ENCODE peak calls at places on chromosomes 11 and 22, in nine cellular contexts. D is HCT116; T is neuronal stem cell; R is CD8-positive, alpha-beta T cell; Y is A549; M is cardiac muscle cell; X is heart left ventricle; W is CD4-positive, alpha-beta T cell; K is breast epithelium. B is an unnamed sample.
A peak's percentile ranks its signal among the peaks of the same experiment; 100 is the strongest.

GRCh38 chr11:60725592-60725991 is 1.1 kb downstream of the MS4A18 start:
- DNase-seq in R (no peak), Y (no peak), K (no peak), X (no peak), W (no peak), M (no peak), D (no peak), T (no peak), B (no peak)

GRCh38 chr11:17413414-17414316 is 25.2 kb upstream of the KCNJ11 start:
- DNase-seq in Y (no peak), K (peak; percentile 88), W (no peak), D (no peak), X (no peak), M (no peak), R (no peak), T (no peak), B (no peak)

GRCh38 chr11:61730222-61730994 is 22.0 kb upstream of the MYRF start:
- DNase-seq in K (no peak), D (peak; percentile 87), M (no peak), W (no peak), X (no peak), T (no peak), R (no peak), Y (peak; percentile 65), B (no peak)

GRCh38 chr11:42709216-42709615 is 602.6 kb upstream of the API5 start:
- DNase-seq in Y (no peak), D (no peak), K (no peak), R (no peak), W (no peak), M (no peak), X (no peak), T (no peak), B (no peak)

GRCh38 chr11:73257342-73258103 is 14.6 kb upstream of the P2RY6 start:
- DNase-seq in W (no peak), X (no peak), R (no peak), D (peak; percentile 27), Y (no peak), T (no peak), K (peak; percentile 51), M (peak; percentile 90), B (no peak)

GRCh38 chr11:48081151-48082010 is 101.0 kb downstream of the PTPRJ start:
- DNase-seq in T (no peak), D (no peak), R (no peak), M (peak; percentile 81), K (no peak), Y (no peak), X (peak; percentile 83), W (no peak), B (no peak)

GRCh38 chr11:20962581-20962980 is 293.2 kb downstream of the NELL1 start:
- DNase-seq in Y (no peak), K (no peak), D (no peak), W (no peak), T (no peak), X (no peak), R (no peak), M (no peak), B (no peak)

GRCh38 chr22:29331213-29331612 is 15.7 kb upstream of the RASL10A start:
- DNase-seq in W (no peak), M (peak; percentile 25), Y (no peak), T (no peak), X (no peak), D (no peak), K (no peak), R (no peak), B (no peak)

GRCh38 chr11:26227311-26227710 is 104.6 kb upstream of the ANO3 start:
- DNase-seq in T (no peak), M (peak; percentile 86), D (no peak), W (no peak), X (no peak), R (no peak), Y (peak; percentile 2), K (no peak), B (no peak)

GRCh38 chr11:67545280-67545679 is 22.0 kb upstream of the CABP2 start:
- DNase-seq in M (peak; percentile 21), Y (no peak), W (no peak), X (peak; percentile 84), D (no peak), T (no peak), K (no peak), R (no peak), B (no peak)

GRCh38 chr11:94895971-94896370 is 77.4 kb downstream of the CWC15 start:
- DNase-seq in K (no peak), Y (no peak), W (no peak), X (no peak), M (peak; percentile 54), D (no peak), R (no peak), T (no peak), B (no peak)

GRCh38 chr22:46894081-46894671 is 131.7 kb downstream of the TBC1D22A start:
- DNase-seq in D (no peak), T (no peak), M (no peak), K (no peak), X (peak; percentile 56), R (no peak), W (no peak), Y (no peak), B (no peak)

GRCh38 chr22:46893281-46894020 is 131.0 kb downstream of the TBC1D22A start:
- DNase-seq in K (no peak), D (no peak), R (no peak), X (no peak), M (no peak), W (no peak), T (no peak), Y (no peak), B (no peak)

GRCh38 chr22:46896166-46896565 is 133.7 kb downstream of the TBC1D22A start:
- DNase-seq in T (no peak), R (no peak), Y (no peak), D (no peak), W (no peak), K (no peak), M (no peak), X (no peak), B (no peak)

GRCh38 chr22:46895753-46896152 is 133.3 kb downstream of the TBC1D22A start:
- DNase-seq in W (no peak), R (no peak), K (no peak), T (no peak), Y (no peak), M (no peak), X (no peak), D (no peak), B (no peak)

GRCh38 chr22:46894851-46895640 is 132.6 kb downstream of the TBC1D22A start:
- DNase-seq in X (no peak), D (no peak), K (no peak), W (no peak), R (no peak), Y (no peak), T (no peak), M (no peak), B (no peak)
- H3K27ac ChIP-seq in X (no peak overlapping the region), D (no peak overlapping the region), K (no peak overlapping the region), W (no peak overlapping the region), R (no peak overlapping the region), Y (no peak overlapping the region), T (no peak overlapping the region), M (no peak overlapping the region), B (no peak overlapping the region)

GRCh38 chr22:49192180-49192856 is 635.4 kb downstream of the BRD1 start:
- DNase-seq in Y (no peak), X (no peak), D (no peak), M (no peak), K (no peak), W (no peak), T (no peak), R (no peak), B (peak; percentile 18)
- H3K9me3 ChIP-seq in Y (peaks cover 3% of the 10 kb centered on the region), X (no peaks in the 10 kb centered on the region), D (peaks cover 6% of the 10 kb centered on the region), M (no peaks in the 10 kb centered on the region), K (no peaks in the 10 kb centered on the region), W (no peaks in the 10 kb centered on the region), T (no peaks in the 10 kb centered on the region), R (no peaks in the 10 kb centered on the region), B (no peaks in the 10 kb centered on the region)

DNA sequence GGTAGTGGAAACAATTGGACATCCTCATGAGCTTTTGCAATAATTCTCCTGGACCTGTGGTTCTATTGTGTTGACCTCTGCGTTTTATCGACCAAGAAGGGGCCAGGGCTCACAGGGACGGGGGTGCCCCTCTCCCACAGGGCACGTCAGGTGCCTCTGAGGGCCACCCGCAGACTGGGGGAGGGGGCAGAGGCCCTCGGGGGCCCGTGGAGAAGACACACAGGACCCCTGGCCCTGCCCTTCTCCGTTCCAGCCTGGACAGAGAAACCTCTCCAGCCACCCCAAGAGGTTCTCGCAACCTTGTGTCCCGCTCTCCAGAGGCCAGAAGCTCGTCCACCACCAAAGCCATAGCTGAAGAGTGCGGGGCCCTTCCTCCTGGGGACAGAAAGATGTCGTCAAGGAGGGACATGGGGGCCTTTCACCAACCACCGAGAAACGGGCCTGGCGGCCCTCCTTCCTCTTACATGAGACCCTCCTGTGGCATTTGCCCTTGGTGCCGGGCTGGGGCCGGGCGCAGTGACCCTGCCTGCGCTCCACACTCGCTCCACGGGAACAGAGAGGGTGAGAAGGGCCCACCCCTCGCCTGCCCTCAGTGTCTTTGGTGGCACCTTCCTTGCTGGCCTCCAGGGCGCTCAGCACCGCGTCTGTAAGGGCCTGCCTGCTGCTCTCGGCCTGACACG is 57.3 kb downstream of the GRAMD4 start:
- DNase-seq in Y (no peak), K (no peak), W (no peak), X (no peak), R (no peak), M (no peak), T (no peak), D (no peak), B (no peak)
- H3K27ac ChIP-seq in Y (no peak overlapping the region), K (peak overlapping the region; percentile 43), W (no peak overlapping the region), X (peak overlapping the region; percentile 51), R (no peak overlapping the region), M (no peak overlapping the region), T (no peak overlapping the region), D (no peak overlapping the region), B (no peak overlapping the region)

GRCh38 chr22:49991907-49992533 is 20.5 kb downstream of the IL17REL start:
- DNase-seq in X (no peak), T (no peak), R (no peak), W (no peak), K (no peak), D (no peak), Y (no peak), M (no peak), B (no peak)

GRCh38 chr22:49994361-49995058 is 18.1 kb downstream of the IL17REL start:
- DNase-seq in T (no peak), Y (no peak), R (no peak), W (no peak), D (no peak), X (no peak), M (no peak), K (no peak), B (no peak)

GRCh38 chr22:49993649-49994360 is 18.8 kb downstream of the IL17REL start:
- DNase-seq in R (no peak), D (no peak), T (no peak), W (no peak), K (peak; percentile 47), Y (no peak), X (no peak), M (no peak), B (no peak)

GRCh38 chr22:49992921-49993648 is 19.5 kb downstream of the IL17REL start:
- DNase-seq in D (no peak), R (peak; percentile 48), T (no peak), K (peak; percentile 68), X (peak; percentile 72), W (peak; percentile 57), M (peak; percentile 60), Y (peak; percentile 44), B (peak; percentile 80)

DNA sequence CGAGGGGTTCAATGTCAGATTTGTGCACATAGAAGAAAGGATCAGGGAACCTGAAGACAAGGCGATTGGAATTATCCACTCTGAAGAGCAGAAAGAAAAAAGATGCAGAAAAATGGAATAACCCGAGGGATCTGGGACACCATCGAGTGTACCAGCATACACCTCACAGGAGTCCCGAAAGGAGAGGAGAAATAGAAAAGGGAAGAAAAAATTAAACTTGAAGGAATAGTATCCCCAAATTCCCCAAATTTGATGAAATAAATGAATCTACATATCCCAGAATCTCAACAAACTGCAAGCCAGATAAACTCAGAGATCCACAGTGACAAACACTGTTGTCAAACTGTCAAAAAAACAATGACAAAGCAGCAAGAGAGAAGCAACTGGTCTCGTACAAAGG is 21.4 kb downstream of the IL17REL start:
- DNase-seq in R (no peak), M (no peak), D (no peak), K (no peak), W (no peak), Y (no peak), X (no peak), T (no peak), B (no peak)
- H3K9me3 ChIP-seq in R (no peaks in the 10 kb centered on the region), M (no peaks in the 10 kb centered on the region), D (peaks cover 4% of the 10 kb centered on the region), K (peaks cover 27% of the 10 kb centered on the region), W (peaks cover 7% of the 10 kb centered on the region), Y (peaks cover 22% of the 10 kb centered on the region), X (peaks cover 12% of the 10 kb centered on the region), T (peaks cover 5% of the 10 kb centered on the region), B (peaks cover 3% of the 10 kb centered on the region)